ENCODE peak calls at places on chromosomes 11 and 22, in four cellular contexts. One of them, this sample, is unnamed.

GRCh38 chr11:93198221-93198650 is 445 bp upstream of the SLC36A4 start:
- DNase-seq in lower leg skin: no peak
- DNase-seq in HCT116: no peak
- DNase-seq in ovary: no peak
- DNase-seq in this sample: no peak

GRCh38 chr11:62340269-62340901 is 3.1 kb downstream of the ASRGL1 start:
- DNase-seq in lower leg skin: peak
- DNase-seq in HCT116: peak
- DNase-seq in ovary: peak
- DNase-seq in this sample: peak

GRCh38 chr11:46427364-46427763 is 35.8 kb upstream of the CHRM4 start:
- DNase-seq in lower leg skin: no peak
- DNase-seq in HCT116: no peak
- DNase-seq in ovary: no peak
- DNase-seq in this sample: no peak

GRCh38 chr22:44906248-44906936 is 103.4 kb downstream of the PHF21B start:
- DNase-seq in lower leg skin: no peak
- DNase-seq in HCT116: no peak
- DNase-seq in ovary: no peak
- DNase-seq in this sample: no peak

GRCh38 chr22:36232715-36233401 is 6.5 kb downstream of the APOL2 start:
- DNase-seq in lower leg skin: no peak
- DNase-seq in HCT116: no peak
- DNase-seq in ovary: no peak
- DNase-seq in this sample: no peak

GRCh38 chr22:28015056-28015445 is 96.0 kb upstream of the PITPNB start:
- DNase-seq in lower leg skin: no peak
- DNase-seq in HCT116: no peak
- DNase-seq in ovary: no peak
- DNase-seq in this sample: no peak

GRCh38 chr11:35458846-35459245 is 39.5 kb upstream of the SLC1A2 start:
- DNase-seq in lower leg skin: no peak
- DNase-seq in HCT116: no peak
- DNase-seq in ovary: no peak
- DNase-seq in this sample: no peak

GRCh38 chr22:19619144-19620009 is 94.9 kb upstream of the SEPTIN5 start:
- DNase-seq in lower leg skin: no peak
- DNase-seq in HCT116: no peak
- DNase-seq in ovary: no peak
- DNase-seq in this sample: no peak

GRCh38 chr11:96538104-96538503 is 148.3 kb downstream of the JRKL start:
- DNase-seq in lower leg skin: no peak
- DNase-seq in HCT116: no peak
- DNase-seq in ovary: no peak
- DNase-seq in this sample: no peak

GRCh38 chr11:115168229-115168671 is 336.0 kb downstream of the CADM1 start:
- DNase-seq in lower leg skin: no peak
- DNase-seq in HCT116: no peak
- DNase-seq in ovary: no peak
- DNase-seq in this sample: no peak

GRCh38 chr11:105000167-105000566 is 22.8 kb downstream of the CASP5 start:
- DNase-seq in lower leg skin: no peak
- DNase-seq in HCT116: peak
- DNase-seq in ovary: no peak
- DNase-seq in this sample: no peak

GRCh38 chr22:32444068-32444467 is 20.2 kb downstream of the BPIFC start:
- DNase-seq in lower leg skin: no peak
- DNase-seq in HCT116: peak
- DNase-seq in ovary: no peak
- DNase-seq in this sample: peak

GRCh38 chr11:88594274-88594950 is 256.9 kb upstream of the CTSC start:
- DNase-seq in lower leg skin: no peak
- DNase-seq in HCT116: no peak
- DNase-seq in ovary: no peak
- DNase-seq in this sample: no peak

GRCh38 chr11:5596611-5597201 is at the start of gene TRIM6:
- DNase-seq in lower leg skin: no peak
- DNase-seq in HCT116: no peak
- DNase-seq in ovary: peak
- DNase-seq in this sample: peak

GRCh38 chr11:121534131-121535093 is 81.6 kb upstream of the SORL1-AS1 start:
- DNase-seq in lower leg skin: peak
- DNase-seq in HCT116: no peak
- DNase-seq in ovary: peak
- DNase-seq in this sample: no peak

GRCh38 chr11:74321487-74322188 is 10.2 kb upstream of the P4HA3 start:
- DNase-seq in lower leg skin: peak
- DNase-seq in HCT116: no peak
- DNase-seq in ovary: no peak
- DNase-seq in this sample: no peak

GRCh38 chr22:30439226-30439625 is 13.7 kb downstream of the MTFP1 start:
- DNase-seq in lower leg skin: no peak
- DNase-seq in HCT116: no peak
- DNase-seq in ovary: no peak
- DNase-seq in this sample: no peak

GRCh38 chr11:70550456-70551195 is 152.3 kb downstream of the CTTN start:
- DNase-seq in lower leg skin: no peak
- DNase-seq in HCT116: no peak
- DNase-seq in ovary: no peak
- DNase-seq in this sample: no peak

GRCh38 chr11:111230122-111230465 is 15.4 kb upstream of the POU2AF2 start:
- DNase-seq in lower leg skin: no peak
- DNase-seq in HCT116: no peak
- DNase-seq in ovary: no peak
- DNase-seq in this sample: peak

GRCh38 chr11:118608268-118609214 is 1.1 kb downstream of the PHLDB1 start:
- DNase-seq in lower leg skin: no peak
- DNase-seq in HCT116: no peak
- DNase-seq in ovary: peak
- DNase-seq in this sample: peak

GRCh38 chr11:118609380-118610219 is 2.2 kb downstream of the PHLDB1 start:
- DNase-seq in lower leg skin: no peak
- DNase-seq in HCT116: no peak
- DNase-seq in ovary: no peak
- DNase-seq in this sample: no peak

GRCh38 chr11:118606844-118607228 is 579 bp upstream of the PHLDB1 start:
- DNase-seq in lower leg skin: no peak
- DNase-seq in HCT116: no peak
- DNase-seq in ovary: no peak
- DNase-seq in this sample: no peak

GRCh38 chr11:118606157-118606843 is 1.1 kb upstream of the PHLDB1 start:
- DNase-seq in lower leg skin: no peak
- DNase-seq in HCT116: no peak
- DNase-seq in ovary: peak
- DNase-seq in this sample: no peak

DNA sequence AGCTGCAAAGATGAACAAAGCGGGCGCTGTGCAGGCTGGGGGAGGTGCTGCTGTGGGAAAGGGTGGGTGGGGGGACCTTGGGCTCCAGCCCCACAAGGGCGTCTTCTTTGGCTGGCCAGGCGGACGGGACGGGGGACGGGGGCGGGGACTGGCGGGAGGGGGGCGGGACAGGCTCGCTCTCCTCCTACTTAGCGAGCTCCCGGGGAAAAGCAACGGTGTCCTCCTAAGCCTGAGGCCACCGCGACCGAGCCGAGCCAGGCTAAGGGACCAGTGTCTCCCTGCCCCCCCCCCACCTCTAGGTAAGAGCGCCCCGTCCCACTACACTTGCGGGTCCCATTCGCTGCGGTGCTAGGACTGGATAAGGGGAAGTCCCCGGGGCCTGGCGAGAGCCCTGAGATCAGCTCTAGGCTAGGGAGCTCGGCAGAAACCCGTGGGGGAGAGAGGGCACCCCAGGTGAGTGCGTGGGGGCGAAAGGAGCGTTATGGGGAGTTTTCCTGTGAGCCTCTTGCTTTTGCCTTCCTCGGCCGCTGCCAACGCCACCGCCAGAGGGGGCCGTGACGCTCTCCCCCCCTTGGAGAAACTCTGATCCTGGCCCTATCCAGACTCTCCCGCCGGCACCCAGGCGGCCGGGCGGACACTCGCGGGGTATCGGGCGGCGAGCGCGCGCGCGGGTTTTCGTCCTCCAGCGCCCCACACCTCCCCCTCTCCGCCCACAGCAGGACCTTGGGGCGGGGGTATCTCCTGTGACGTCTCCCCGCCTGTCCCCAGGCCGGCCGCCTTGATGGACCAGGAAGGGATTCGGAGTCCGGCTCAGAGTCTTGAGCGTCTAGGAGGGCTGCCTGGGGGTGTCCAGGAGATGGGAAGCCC is at the start of gene PHLDB1:
- DNase-seq in lower leg skin: no peak
- DNase-seq in HCT116: no peak
- DNase-seq in ovary: peak
- DNase-seq in this sample: no peak
- TF ChIP-seq POLR2A in lower leg skin: no peak
- TF ChIP-seq POLR2A in HCT116: peak
- TF ChIP-seq POLR2A in ovary: peak
- TF ChIP-seq POLR2A in this sample: peak

DNA sequence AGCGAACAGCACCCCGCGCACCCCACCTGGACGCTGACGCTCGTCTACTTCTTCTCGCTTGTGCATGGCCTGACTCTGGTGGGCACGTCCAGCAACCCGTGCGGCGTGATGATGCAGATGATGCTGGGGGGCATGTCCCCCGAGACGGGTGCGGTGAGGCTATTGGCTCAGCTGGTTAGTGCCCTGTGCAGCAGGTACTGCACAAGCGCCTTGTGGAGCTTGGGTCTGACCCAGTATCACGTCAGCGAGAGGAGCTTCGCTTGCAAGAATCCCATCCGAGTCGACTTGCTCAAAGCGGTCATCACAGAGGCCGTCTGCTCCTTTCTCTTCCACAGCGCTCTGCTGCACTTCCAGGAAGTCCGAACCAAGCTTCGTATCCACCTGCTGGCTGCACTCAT is 440 bp downstream of the AQP11 start:
- DNase-seq in lower leg skin: no peak
- DNase-seq in HCT116: no peak
- DNase-seq in ovary: peak
- DNase-seq in this sample: no peak
- TF ChIP-seq POLR2A in lower leg skin: no peak
- TF ChIP-seq POLR2A in HCT116: no peak
- TF ChIP-seq POLR2A in ovary: no peak
- TF ChIP-seq POLR2A in this sample: no peak

GRCh38 chr11:102783016-102783415 is 2.6 kb upstream of the MMP10 start:
- DNase-seq in lower leg skin: no peak
- DNase-seq in HCT116: no peak
- DNase-seq in ovary: no peak
- DNase-seq in this sample: no peak
- TF ChIP-seq POLR2A in lower leg skin: no peak
- TF ChIP-seq POLR2A in HCT116: no peak
- TF ChIP-seq POLR2A in ovary: no peak
- TF ChIP-seq POLR2A in this sample: no peak

GRCh38 chr22:42757475-42757874 is 36.8 kb upstream of the A4GALT start:
- DNase-seq in lower leg skin: no peak
- DNase-seq in HCT116: no peak
- DNase-seq in ovary: no peak
- DNase-seq in this sample: no peak

GRCh38 chr22:42752912-42753311 is 32.2 kb upstream of the A4GALT start:
- DNase-seq in lower leg skin: no peak
- DNase-seq in HCT116: no peak
- DNase-seq in ovary: no peak
- DNase-seq in this sample: no peak

GRCh38 chr22:42754658-42755057 is 34.0 kb upstream of the A4GALT start:
- DNase-seq in lower leg skin: no peak
- DNase-seq in HCT116: no peak
- DNase-seq in ovary: no peak
- DNase-seq in this sample: peak

GRCh38 chr22:42747701-42748513 is 27.2 kb upstream of the A4GALT start:
- DNase-seq in lower leg skin: no peak
- DNase-seq in HCT116: no peak
- DNase-seq in ovary: no peak
- DNase-seq in this sample: peak

GRCh38 chr22:42752230-42752746 is 31.6 kb upstream of the A4GALT start:
- DNase-seq in lower leg skin: no peak
- DNase-seq in HCT116: no peak
- DNase-seq in ovary: no peak
- DNase-seq in this sample: no peak
- TF ChIP-seq POLR2A in lower leg skin: no peak
- TF ChIP-seq POLR2A in HCT116: no peak
- TF ChIP-seq POLR2A in ovary: no peak
- TF ChIP-seq POLR2A in this sample: no peak